ENCODE peak calls at places on chromosomes 5 and 9, in seven cellular contexts. One of them, this sample, is unnamed.

GRCh38 chr9:90864779-90865178 is 63.2 kb downstream of the SYK start:
- DNase-seq in progenitor cell of endocrine pancreas: no peak
- DNase-seq in ovary: no peak
- DNase-seq in PC-3: no peak
- DNase-seq in RWPE2: no peak
- DNase-seq in colonic mucosa: no peak
- DNase-seq in body of pancreas: no peak
- DNase-seq in this sample: no peak

GRCh38 chr5:69136296-69136695 is 30.7 kb upstream of the CCNB1 start:
- DNase-seq in PC-3: no peak
- DNase-seq in ovary: no peak
- DNase-seq in RWPE2: no peak
- DNase-seq in colonic mucosa: no peak
- DNase-seq in body of pancreas: no peak
- DNase-seq in progenitor cell of endocrine pancreas: no peak
- DNase-seq in this sample: no peak

GRCh38 chr5:54388411-54388810 is 67.1 kb upstream of the HSPB3 start:
- DNase-seq in ovary: no peak
- DNase-seq in colonic mucosa: no peak
- DNase-seq in body of pancreas: no peak
- DNase-seq in PC-3: no peak
- DNase-seq in progenitor cell of endocrine pancreas: no peak
- DNase-seq in RWPE2: no peak
- DNase-seq in this sample: no peak

GRCh38 chr9:127763918-127764384 is 14.5 kb downstream of the SH2D3C start:
- DNase-seq in ovary: no peak
- DNase-seq in body of pancreas: peak
- DNase-seq in progenitor cell of endocrine pancreas: no peak
- DNase-seq in colonic mucosa: no peak
- DNase-seq in PC-3: no peak
- DNase-seq in RWPE2: no peak
- DNase-seq in this sample: peak

GRCh38 chr9:7216004-7216821 is 458.4 kb downstream of the KDM4C start:
- DNase-seq in body of pancreas: no peak
- DNase-seq in progenitor cell of endocrine pancreas: no peak
- DNase-seq in RWPE2: no peak
- DNase-seq in ovary: no peak
- DNase-seq in PC-3: peak
- DNase-seq in colonic mucosa: no peak
- DNase-seq in this sample: peak

GRCh38 chr5:85311536-85311935 is 926.9 kb upstream of the EDIL3 start:
- DNase-seq in progenitor cell of endocrine pancreas: no peak
- DNase-seq in body of pancreas: no peak
- DNase-seq in colonic mucosa: no peak
- DNase-seq in RWPE2: no peak
- DNase-seq in PC-3: no peak
- DNase-seq in ovary: no peak
- DNase-seq in this sample: no peak

GRCh38 chr9:105252405-105252756 is 7.9 kb downstream of the SLC44A1 start:
- DNase-seq in body of pancreas: no peak
- DNase-seq in progenitor cell of endocrine pancreas: no peak
- DNase-seq in colonic mucosa: peak
- DNase-seq in ovary: no peak
- DNase-seq in PC-3: no peak
- DNase-seq in RWPE2: no peak
- DNase-seq in this sample: no peak

GRCh38 chr9:124257865-124258764 is at the start of gene NEK6:
- DNase-seq in progenitor cell of endocrine pancreas: peak
- DNase-seq in RWPE2: no peak
- DNase-seq in body of pancreas: peak
- DNase-seq in ovary: peak
- DNase-seq in PC-3: peak
- DNase-seq in colonic mucosa: no peak
- DNase-seq in this sample: no peak

GRCh38 chr5:73451218-73452130 is 2.9 kb upstream of the FOXD1 start:
- DNase-seq in RWPE2: peak
- DNase-seq in PC-3: peak
- DNase-seq in colonic mucosa: peak
- DNase-seq in progenitor cell of endocrine pancreas: peak
- DNase-seq in body of pancreas: peak
- DNase-seq in ovary: no peak
- DNase-seq in this sample: peak

GRCh38 chr5:161273410-161273809 is 273.1 kb downstream of the GABRB2 start:
- DNase-seq in RWPE2: no peak
- DNase-seq in PC-3: no peak
- DNase-seq in ovary: no peak
- DNase-seq in colonic mucosa: no peak
- DNase-seq in body of pancreas: no peak
- DNase-seq in progenitor cell of endocrine pancreas: no peak
- DNase-seq in this sample: no peak

GRCh38 chr5:54535149-54535844 is 17.7 kb downstream of the SNX18 start:
- DNase-seq in RWPE2: no peak
- DNase-seq in ovary: no peak
- DNase-seq in body of pancreas: no peak
- DNase-seq in progenitor cell of endocrine pancreas: no peak
- DNase-seq in PC-3: no peak
- DNase-seq in colonic mucosa: no peak
- DNase-seq in this sample: no peak

GRCh38 chr9:113580041-113580953 is 116.8 kb downstream of the RGS3 start:
- DNase-seq in colonic mucosa: peak
- DNase-seq in PC-3: peak
- DNase-seq in body of pancreas: peak
- DNase-seq in RWPE2: no peak
- DNase-seq in progenitor cell of endocrine pancreas: no peak
- DNase-seq in ovary: no peak
- DNase-seq in this sample: peak

GRCh38 chr5:36723921-36724320 is 117.5 kb downstream of the SLC1A3 start:
- DNase-seq in ovary: no peak
- DNase-seq in PC-3: no peak
- DNase-seq in RWPE2: no peak
- DNase-seq in body of pancreas: no peak
- DNase-seq in progenitor cell of endocrine pancreas: no peak
- DNase-seq in colonic mucosa: no peak
- DNase-seq in this sample: no peak

GRCh38 chr5:166497705-166498104 is 1793.7 kb upstream of the WWC1 start:
- DNase-seq in PC-3: no peak
- DNase-seq in colonic mucosa: no peak
- DNase-seq in RWPE2: no peak
- DNase-seq in body of pancreas: no peak
- DNase-seq in progenitor cell of endocrine pancreas: no peak
- DNase-seq in ovary: no peak
- DNase-seq in this sample: no peak

GRCh38 chr9:83388346-83388745 is 149.9 kb downstream of the FRMD3 start:
- DNase-seq in progenitor cell of endocrine pancreas: no peak
- DNase-seq in PC-3: no peak
- DNase-seq in body of pancreas: no peak
- DNase-seq in colonic mucosa: no peak
- DNase-seq in RWPE2: no peak
- DNase-seq in ovary: no peak
- DNase-seq in this sample: no peak

GRCh38 chr9:136808075-136808780 is 480 bp downstream of the RABL6 start:
- DNase-seq in colonic mucosa: peak
- DNase-seq in progenitor cell of endocrine pancreas: no peak
- DNase-seq in body of pancreas: peak
- DNase-seq in ovary: peak
- DNase-seq in PC-3: no peak
- DNase-seq in RWPE2: peak
- DNase-seq in this sample: no peak

DNA sequence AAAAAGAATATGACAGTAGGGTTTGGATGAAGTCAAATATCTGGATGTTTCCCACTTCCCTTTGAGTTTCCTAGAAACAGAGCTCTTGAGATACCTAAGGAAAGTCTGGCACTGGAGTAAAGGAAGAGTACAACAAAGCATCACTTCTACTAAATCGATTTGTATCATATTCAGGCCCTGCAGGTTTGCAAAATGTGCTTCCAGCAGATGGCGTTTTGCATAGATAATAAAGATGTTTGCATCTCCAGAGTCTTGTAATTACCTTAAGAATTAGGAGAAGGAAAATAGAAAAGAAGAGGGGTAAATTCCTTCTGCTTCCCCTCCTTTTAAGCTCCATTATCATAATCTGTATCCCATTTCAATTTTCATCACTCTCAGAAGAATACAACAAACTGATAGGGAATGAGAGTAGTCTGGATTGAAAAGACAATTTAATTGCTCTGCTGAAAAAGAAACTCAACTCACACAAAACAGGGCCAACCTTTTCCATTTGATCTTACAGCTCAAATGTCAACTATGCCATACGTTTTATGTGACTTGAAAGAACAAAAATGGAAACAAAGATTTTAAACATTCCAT is 380.4 kb downstream of the PTPRD start:
- DNase-seq in body of pancreas: no peak
- DNase-seq in RWPE2: no peak
- DNase-seq in ovary: no peak
- DNase-seq in PC-3: peak
- DNase-seq in colonic mucosa: no peak
- DNase-seq in progenitor cell of endocrine pancreas: no peak
- DNase-seq in this sample: peak
- TF ChIP-seq CTCF in body of pancreas: no peak
- TF ChIP-seq CTCF in RWPE2: peak
- TF ChIP-seq CTCF in ovary: no peak
- TF ChIP-seq CTCF in PC-3: peak
- TF ChIP-seq CTCF in colonic mucosa: no peak
- TF ChIP-seq CTCF in progenitor cell of endocrine pancreas: peak
- TF ChIP-seq CTCF in this sample: no peak

DNA sequence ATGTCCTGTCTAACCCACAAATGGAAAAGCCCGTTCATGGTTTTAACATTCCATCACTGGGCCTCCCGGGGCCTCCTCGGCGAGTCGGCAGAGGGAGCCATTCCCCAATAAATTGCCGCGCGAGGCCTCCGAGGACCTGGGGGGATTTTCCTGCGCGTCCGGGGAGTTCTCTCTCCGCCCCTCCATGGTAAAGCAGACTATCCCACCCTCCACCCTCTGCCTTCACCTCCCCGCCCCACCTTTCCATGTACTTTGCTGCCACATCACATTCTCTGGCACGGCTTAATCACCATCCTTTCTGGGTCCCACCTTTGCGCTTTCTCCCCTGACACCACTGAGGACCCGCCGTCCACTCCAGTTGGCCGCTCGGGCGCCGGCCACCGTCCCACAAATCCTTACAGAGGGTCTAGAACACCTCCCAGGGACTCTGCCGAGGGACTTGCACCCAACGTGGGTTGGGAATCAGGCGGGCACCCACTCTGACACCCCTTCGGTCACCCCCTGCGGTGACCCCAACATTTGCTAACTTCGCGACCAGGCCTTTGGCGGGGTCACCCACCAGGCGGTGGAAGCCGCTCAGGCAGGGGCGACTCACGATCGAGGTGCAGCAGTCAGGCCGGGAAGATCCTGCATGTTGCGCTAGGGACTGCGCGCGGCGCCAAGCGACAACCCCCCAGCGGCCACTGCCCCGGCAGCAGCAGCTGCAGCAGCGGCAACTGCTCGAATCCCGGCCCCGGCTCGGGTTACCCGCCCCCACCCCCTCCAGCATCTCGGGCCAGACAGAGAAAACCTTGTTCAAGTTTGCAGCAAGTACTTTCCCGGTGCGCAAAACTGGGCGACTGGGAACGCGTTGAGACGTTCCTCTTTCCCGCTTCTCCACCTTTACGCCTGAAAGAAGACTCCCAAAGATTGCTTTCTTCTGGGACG is at the start of gene MEGF10:
- DNase-seq in colonic mucosa: peak
- DNase-seq in body of pancreas: peak
- DNase-seq in RWPE2: no peak
- DNase-seq in PC-3: peak
- DNase-seq in progenitor cell of endocrine pancreas: peak
- DNase-seq in ovary: no peak
- DNase-seq in this sample: peak
- TF ChIP-seq CTCF in colonic mucosa: peak
- TF ChIP-seq CTCF in body of pancreas: peak
- TF ChIP-seq CTCF in RWPE2: peak
- TF ChIP-seq CTCF in PC-3: peak
- TF ChIP-seq CTCF in progenitor cell of endocrine pancreas: peak
- TF ChIP-seq CTCF in ovary: no peak
- TF ChIP-seq CTCF in this sample: peak

DNA sequence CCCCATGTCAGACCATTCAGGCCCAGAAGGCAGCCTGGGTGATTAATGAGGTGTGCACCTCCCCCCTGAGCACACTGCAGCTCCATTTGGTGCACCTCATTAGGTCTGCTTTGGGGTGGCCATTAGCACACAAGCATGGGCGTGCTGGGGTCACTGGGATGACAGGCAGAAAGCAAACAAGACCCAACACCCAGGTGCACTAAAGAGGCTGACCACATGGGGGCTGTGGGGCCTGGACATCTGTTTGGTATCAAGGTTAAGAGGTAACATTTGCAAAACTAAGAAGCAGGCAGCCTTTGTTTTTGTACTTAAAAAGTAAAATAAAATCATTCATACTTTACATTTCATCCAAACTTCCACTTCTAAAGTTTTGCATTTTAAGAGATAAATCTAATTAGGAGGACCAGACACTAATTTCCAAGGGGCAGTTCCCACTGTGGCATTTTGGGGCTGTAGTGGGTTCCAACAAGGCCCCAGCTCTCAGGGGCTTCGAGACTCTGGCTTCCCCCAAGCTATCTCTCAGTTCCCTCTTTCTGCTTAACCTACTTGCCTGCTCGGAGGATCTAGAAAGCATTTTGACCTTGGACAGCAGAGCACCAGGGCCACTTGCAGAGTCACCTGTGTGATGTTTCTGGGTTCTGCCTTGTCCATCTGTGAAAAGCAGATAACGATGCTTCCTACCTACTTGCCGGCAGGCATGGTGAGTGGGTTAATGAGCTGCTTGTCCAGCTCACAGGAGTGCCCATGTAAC is 175.6 kb downstream of the MED10 start:
- DNase-seq in ovary: no peak
- DNase-seq in colonic mucosa: no peak
- DNase-seq in body of pancreas: no peak
- DNase-seq in progenitor cell of endocrine pancreas: no peak
- DNase-seq in RWPE2: no peak
- DNase-seq in PC-3: peak
- DNase-seq in this sample: no peak
- TF ChIP-seq CTCF in ovary: no peak
- TF ChIP-seq CTCF in colonic mucosa: no peak
- TF ChIP-seq CTCF in body of pancreas: no peak
- TF ChIP-seq CTCF in progenitor cell of endocrine pancreas: peak
- TF ChIP-seq CTCF in RWPE2: peak
- TF ChIP-seq CTCF in PC-3: peak
- TF ChIP-seq CTCF in this sample: no peak

GRCh38 chr9:96217358-96217755 is 84.6 kb downstream of the HSD17B3 start:
- DNase-seq in body of pancreas: peak
- DNase-seq in RWPE2: no peak
- DNase-seq in ovary: peak
- DNase-seq in PC-3: no peak
- DNase-seq in colonic mucosa: peak
- DNase-seq in progenitor cell of endocrine pancreas: no peak
- DNase-seq in this sample: no peak

GRCh38 chr9:96222132-96222531 is 79.8 kb downstream of the HSD17B3 start:
- DNase-seq in ovary: no peak
- DNase-seq in body of pancreas: no peak
- DNase-seq in PC-3: peak
- DNase-seq in progenitor cell of endocrine pancreas: no peak
- DNase-seq in colonic mucosa: no peak
- DNase-seq in RWPE2: no peak
- DNase-seq in this sample: peak

GRCh38 chr9:96217756-96218693 is 84.0 kb downstream of the HSD17B3 start:
- DNase-seq in progenitor cell of endocrine pancreas: peak
- DNase-seq in PC-3: peak
- DNase-seq in colonic mucosa: peak
- DNase-seq in ovary: peak
- DNase-seq in RWPE2: no peak
- DNase-seq in body of pancreas: peak
- DNase-seq in this sample: peak

GRCh38 chr9:96218821-96219614 is 83.0 kb downstream of the HSD17B3 start:
- DNase-seq in progenitor cell of endocrine pancreas: no peak
- DNase-seq in RWPE2: no peak
- DNase-seq in ovary: peak
- DNase-seq in body of pancreas: no peak
- DNase-seq in PC-3: no peak
- DNase-seq in colonic mucosa: peak
- DNase-seq in this sample: no peak

GRCh38 chr9:96219615-96220257 is 82.2 kb downstream of the HSD17B3 start:
- DNase-seq in PC-3: no peak
- DNase-seq in body of pancreas: peak
- DNase-seq in ovary: peak
- DNase-seq in RWPE2: no peak
- DNase-seq in colonic mucosa: peak
- DNase-seq in progenitor cell of endocrine pancreas: no peak
- DNase-seq in this sample: peak
- TF ChIP-seq CTCF in PC-3: peak
- TF ChIP-seq CTCF in body of pancreas: peak
- TF ChIP-seq CTCF in ovary: peak
- TF ChIP-seq CTCF in RWPE2: peak
- TF ChIP-seq CTCF in colonic mucosa: peak
- TF ChIP-seq CTCF in progenitor cell of endocrine pancreas: peak
- TF ChIP-seq CTCF in this sample: peak

This sample was measured in MCF 10A.